ENCODE peak calls at places on chromosomes 3 and 15, in eight cellular contexts. V is Calu3, L is AG04450, E is K562, N is GM10248, O is IMR-90, P is testis, C is DND-41. B is an unnamed sample.

GRCh38 chr3:120471643-120472042 is 20.9 kb upstream of the FSTL1 start:
- DNase-seq in V (no peak), L (peak), E (no peak), N (no peak), O (peak), P (no peak), C (no peak), B (no peak)

GRCh38 chr15:67820992-67821783 is 4.1 kb upstream of the SKOR1 start:
- DNase-seq in V (no peak), L (no peak), E (peak), N (peak), O (peak), P (peak), C (peak), B (peak)

GRCh38 chr3:64074091-64074490 is 50.8 kb upstream of the PSMD6 start:
- DNase-seq in V (no peak), L (peak), E (no peak), N (no peak), O (peak), P (no peak), C (no peak), B (no peak)

GRCh38 chr3:65729553-65729952 is 309.2 kb downstream of the MAGI1 start:
- DNase-seq in V (no peak), L (peak), E (no peak), N (no peak), O (peak), P (peak), C (no peak), B (no peak)

GRCh38 chr15:89472785-89473256 is 23.6 kb downstream of the RHCG start:
- DNase-seq in V (peak), L (peak), E (peak), N (peak), O (peak), P (peak), C (peak), B (no peak)

GRCh38 chr3:148203263-148204010 is 494.3 kb upstream of the AGTR1 start:
- DNase-seq in V (no peak), L (no peak), E (no peak), N (no peak), O (peak), P (no peak), C (no peak), B (no peak)

GRCh38 chr3:45948881-45949280 is 5.6 kb downstream of the CXCR6 start:
- DNase-seq in V (no peak), L (no peak), E (no peak), N (no peak), O (no peak), P (no peak), C (no peak), B (no peak)

GRCh38 chr15:68444336-68444735 is 12.4 kb upstream of the ITGA11 start:
- DNase-seq in V (no peak), L (no peak), E (no peak), N (no peak), O (no peak), P (no peak), C (no peak), B (no peak)

GRCh38 chr15:93141373-93141790 is 52.4 kb upstream of the RGMA start:
- DNase-seq in V (no peak), L (no peak), E (no peak), N (peak), O (no peak), P (no peak), C (peak), B (no peak)

GRCh38 chr3:14431928-14432834 is 29.8 kb downstream of the SLC6A6 start:
- DNase-seq in V (peak), L (no peak), E (peak), N (peak), O (peak), P (peak), C (peak), B (no peak)

GRCh38 chr3:129665024-129665768 is 58.7 kb upstream of the PLXND1 start:
- DNase-seq in V (no peak), L (no peak), E (no peak), N (no peak), O (peak), P (no peak), C (no peak), B (no peak)

GRCh38 chr3:133973249-133973980 is 56.3 kb downstream of the SLCO2A1 start:
- DNase-seq in V (no peak), L (no peak), E (no peak), N (no peak), O (no peak), P (no peak), C (no peak), B (no peak)

GRCh38 chr15:66004618-66005262 is 135.4 kb downstream of the RAB11A start:
- DNase-seq in V (peak), L (no peak), E (peak), N (peak), O (peak), P (peak), C (peak), B (peak)

GRCh38 chr3:136559896-136560295 is 192.3 kb downstream of the STAG1 start:
- DNase-seq in V (no peak), L (no peak), E (no peak), N (no peak), O (no peak), P (no peak), C (no peak), B (no peak)

GRCh38 chr3:170816341-170816740 is 53.7 kb downstream of the RPL22L1 start:
- DNase-seq in V (no peak), L (no peak), E (no peak), N (no peak), O (no peak), P (no peak), C (no peak), B (no peak)

GRCh38 chr3:113746955-113747718 is at the start of gene ATP6V1A:
- DNase-seq in V (peak), L (no peak), E (peak), N (peak), O (no peak), P (peak), C (peak), B (peak)

GRCh38 chr3:143808999-143809700 is 39.1 kb downstream of the SLC9A9 start:
- DNase-seq in V (no peak), L (peak), E (no peak), N (no peak), O (peak), P (no peak), C (no peak), B (no peak)

GRCh38 chr3:177102526-177102925 is 94.8 kb downstream of the TBL1XR1 start:
- DNase-seq in V (no peak), L (no peak), E (no peak), N (no peak), O (peak), P (no peak), C (no peak), B (no peak)

GRCh38 chr3:99248913-99249312 is 347.4 kb upstream of the DCBLD2 start:
- DNase-seq in V (no peak), L (no peak), E (no peak), N (no peak), O (no peak), P (no peak), C (no peak), B (no peak)

GRCh38 chr3:184874709-184875644 is 63.0 kb downstream of the VPS8 start:
- DNase-seq in V (peak), L (no peak), E (peak), N (peak), O (peak), P (no peak), C (peak), B (no peak)

DNA sequence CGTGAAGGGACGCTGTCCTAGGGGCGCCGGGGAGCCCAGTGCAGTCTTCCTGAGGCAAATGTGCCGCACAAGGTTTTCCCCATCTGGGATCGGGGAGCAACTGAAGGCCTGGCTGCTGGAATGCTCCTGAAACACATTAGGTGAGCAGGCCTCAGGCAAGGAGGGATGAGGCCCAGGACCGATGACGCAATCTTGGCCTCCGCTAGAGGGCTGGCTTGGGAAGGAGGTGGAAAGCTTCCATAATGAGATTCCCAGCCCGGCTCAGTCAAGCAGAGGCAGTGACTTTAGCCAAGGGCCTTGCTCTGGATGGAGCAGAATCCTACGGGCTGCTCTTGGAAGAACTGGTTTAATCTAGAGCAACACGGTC is 50.8 kb downstream of the CPN2 start:
- DNase-seq in V (no peak), L (no peak), E (no peak), N (no peak), O (peak), P (peak), C (no peak), B (peak)
- TF ChIP-seq CTCF in V (no peak), L (peak), E (no peak), N (no peak), O (no peak), P (no peak), C (no peak), B (no peak)

DNA sequence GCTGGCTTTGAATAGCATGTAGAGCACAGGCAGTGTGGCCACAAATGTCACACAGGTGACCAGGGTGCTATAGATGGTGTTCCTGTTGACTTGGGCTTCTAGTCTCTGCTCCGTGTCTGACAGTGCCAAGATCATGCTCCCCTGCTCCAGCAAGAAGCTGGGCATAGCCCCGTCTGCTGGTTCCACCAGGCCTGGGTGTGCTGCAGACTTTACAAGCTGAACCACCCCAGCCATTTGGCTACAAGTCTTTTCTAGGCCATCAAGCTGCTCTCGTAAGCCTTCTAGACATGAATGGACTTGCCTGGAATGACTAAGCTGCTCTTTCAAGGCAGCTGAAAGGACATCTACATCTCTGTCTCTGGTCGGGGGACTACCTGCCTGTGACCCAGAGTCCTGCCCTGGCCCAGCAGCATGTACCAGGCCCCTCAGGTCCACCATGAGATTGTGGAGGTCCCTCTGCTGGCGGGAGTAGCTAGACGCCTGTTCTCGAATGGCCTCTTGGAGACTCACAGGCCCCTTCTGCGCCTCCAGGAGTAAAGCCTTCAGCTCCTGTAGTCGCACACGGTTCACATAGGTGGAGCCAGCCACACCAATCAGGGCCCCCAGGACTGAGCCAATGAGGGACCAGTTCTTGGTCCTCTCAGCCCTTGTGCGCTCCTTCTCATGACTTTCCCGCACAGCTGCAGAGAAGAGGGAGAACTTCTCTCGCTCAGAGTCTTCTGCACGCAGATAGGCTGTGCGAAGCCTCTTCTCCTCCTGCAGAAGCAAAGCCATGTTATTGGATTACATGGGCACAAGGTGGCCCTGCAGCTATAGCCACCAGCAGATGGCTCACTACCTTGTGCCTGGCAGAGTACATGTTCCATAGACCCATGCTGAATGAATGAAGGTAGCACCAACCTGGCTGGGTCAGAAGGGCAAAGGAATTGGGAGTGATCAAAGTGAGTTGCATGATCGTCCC is 2.8 kb upstream of the PLXNB1 start:
- DNase-seq in V (no peak), L (no peak), E (no peak), N (no peak), O (peak), P (no peak), C (no peak), B (no peak)
- TF ChIP-seq CTCF in V (no peak), L (no peak), E (peak), N (peak), O (peak), P (no peak), C (peak), B (no peak)

GRCh38 chr3:102573483-102574028 is 138.7 kb downstream of the ZPLD1 start:
- DNase-seq in V (no peak), L (no peak), E (no peak), N (no peak), O (no peak), P (no peak), C (no peak), B (no peak)

GRCh38 chr3:102570551-102570950 is 135.7 kb downstream of the ZPLD1 start:
- DNase-seq in V (no peak), L (no peak), E (no peak), N (no peak), O (no peak), P (no peak), C (no peak), B (no peak)

GRCh38 chr3:102571030-102571429 is 136.2 kb downstream of the ZPLD1 start:
- DNase-seq in V (no peak), L (no peak), E (no peak), N (no peak), O (no peak), P (no peak), C (no peak), B (no peak)

GRCh38 chr3:102574355-102574754 is 139.5 kb downstream of the ZPLD1 start:
- DNase-seq in V (no peak), L (no peak), E (no peak), N (no peak), O (no peak), P (no peak), C (no peak), B (no peak)

DNA sequence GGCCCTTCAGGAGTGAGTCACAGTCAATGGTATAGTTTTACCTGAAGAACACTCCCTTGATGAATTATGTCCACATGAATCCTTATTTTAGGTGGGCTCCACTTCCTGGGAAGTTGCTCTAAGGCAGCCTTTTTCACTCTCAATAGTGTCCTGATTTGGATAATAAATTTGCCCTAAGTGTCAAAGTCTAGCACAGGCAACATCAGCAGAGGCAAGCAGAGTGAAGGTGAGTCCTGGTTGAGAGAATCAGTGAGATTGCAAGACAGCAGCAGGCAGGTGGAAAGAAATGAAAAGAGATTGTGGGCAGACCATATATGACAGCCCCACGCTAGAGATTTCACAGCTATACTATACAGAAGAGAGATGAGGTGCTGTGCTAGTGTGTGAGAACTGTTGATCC is 137.2 kb downstream of the ZPLD1 start:
- DNase-seq in V (no peak), L (no peak), E (no peak), N (no peak), O (no peak), P (no peak), C (no peak), B (no peak)
- TF ChIP-seq CTCF in V (no peak), L (no peak), E (no peak), N (no peak), O (no peak), P (no peak), C (no peak), B (no peak)

GRCh38 chr15:64071931-64072765 is 21.5 kb downstream of the CIAO2A start:
- DNase-seq in V (no peak), L (no peak), E (no peak), N (no peak), O (no peak), P (no peak), C (no peak), B (no peak)

GRCh38 chr15:64070106-64070505 is 23.5 kb downstream of the CIAO2A start:
- DNase-seq in V (no peak), L (no peak), E (no peak), N (no peak), O (no peak), P (no peak), C (no peak), B (no peak)

GRCh38 chr15:64068133-64068532 is 21.8 kb upstream of the DAPK2 start:
- DNase-seq in V (no peak), L (no peak), E (no peak), N (no peak), O (no peak), P (no peak), C (no peak), B (no peak)

GRCh38 chr15:64070965-64071851 is 22.4 kb downstream of the CIAO2A start:
- DNase-seq in V (no peak), L (peak), E (no peak), N (no peak), O (peak), P (peak), C (no peak), B (no peak)

GRCh38 chr15:64067564-64068030 is 21.3 kb upstream of the DAPK2 start:
- DNase-seq in V (peak), L (peak), E (peak), N (peak), O (peak), P (peak), C (peak), B (peak)
- TF ChIP-seq CTCF in V (peak), L (peak), E (peak), N (peak), O (peak), P (peak), C (peak), B (peak)

GRCh38 chr15:69725957-69726356 is 273.3 kb downstream of the RPLP1 start:
- DNase-seq in V (no peak), L (no peak), E (no peak), N (no peak), O (no peak), P (no peak), C (no peak), B (no peak)

GRCh38 chr15:69722924-69723323 is 270.3 kb downstream of the RPLP1 start:
- DNase-seq in V (no peak), L (no peak), E (no peak), N (no peak), O (no peak), P (no peak), C (no peak), B (no peak)

GRCh38 chr15:69725210-69725609 is 272.6 kb downstream of the RPLP1 start:
- DNase-seq in V (no peak), L (no peak), E (no peak), N (no peak), O (no peak), P (no peak), C (no peak), B (no peak)

GRCh38 chr15:69724331-69724730 is 271.7 kb downstream of the RPLP1 start:
- DNase-seq in V (no peak), L (no peak), E (no peak), N (no peak), O (no peak), P (no peak), C (no peak), B (no peak)

GRCh38 chr15:69723404-69724097 is 270.9 kb downstream of the RPLP1 start:
- DNase-seq in V (no peak), L (no peak), E (no peak), N (no peak), O (no peak), P (no peak), C (no peak), B (no peak)
- TF ChIP-seq CTCF in V (no peak), L (peak), E (no peak), N (no peak), O (no peak), P (no peak), C (no peak), B (no peak)

GRCh38 chr15:76059320-76060097 is at the start of gene TMEM266:
- DNase-seq in V (peak), L (no peak), E (peak), N (peak), O (peak), P (peak), C (peak), B (peak)

GRCh38 chr15:76060098-76060989 is 559 bp downstream of the TMEM266 start:
- DNase-seq in V (no peak), L (no peak), E (no peak), N (peak), O (no peak), P (no peak), C (peak), B (no peak)

GRCh38 chr15:76057332-76058000 is 2.3 kb upstream of the TMEM266 start:
- DNase-seq in V (peak), L (no peak), E (peak), N (peak), O (peak), P (peak), C (peak), B (no peak)

GRCh38 chr15:76056931-76057330 is 2.9 kb upstream of the TMEM266 start:
- DNase-seq in V (no peak), L (no peak), E (no peak), N (peak), O (no peak), P (no peak), C (no peak), B (no peak)

DNA sequence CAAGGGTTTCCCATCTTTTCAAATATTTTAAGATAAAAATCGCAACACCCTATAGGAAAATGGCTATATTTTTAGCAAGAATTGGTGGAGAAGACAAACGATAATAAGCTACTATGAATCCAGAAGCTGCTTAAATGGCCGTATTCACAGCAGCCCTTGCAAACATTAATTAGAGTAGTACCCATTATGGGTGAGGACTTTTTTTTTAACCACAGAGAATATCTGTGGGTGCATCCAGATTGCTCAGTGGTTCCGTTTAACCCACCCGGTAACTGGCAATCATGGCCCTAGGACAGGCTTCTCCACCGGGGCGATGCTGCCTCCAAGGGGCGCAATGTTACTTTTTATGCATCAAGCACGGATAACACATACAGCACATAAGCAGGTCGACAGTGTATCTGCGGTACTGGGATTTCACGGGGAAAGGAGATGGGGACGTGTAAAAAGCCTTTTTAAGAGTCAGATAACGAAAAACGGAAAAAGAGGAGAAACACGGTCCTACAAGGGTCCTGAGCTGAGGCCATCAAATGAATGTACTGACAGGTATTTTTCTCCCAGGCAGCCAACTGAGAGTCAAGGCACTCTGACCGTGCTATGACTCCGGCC is 968 bp upstream of the TMEM266 start:
- DNase-seq in V (peak), L (no peak), E (peak), N (peak), O (no peak), P (peak), C (no peak), B (no peak)
- TF ChIP-seq CTCF in V (no peak), L (peak), E (peak), N (peak), O (no peak), P (no peak), C (peak), B (no peak)

B was measured in mesothelial cell of epicardium.